ENCODE peak calls at places on chromosomes 7 and 10, in four cellular contexts. One of them, this sample, is unnamed.

GRCh38 chr7:27168265-27168947 is 3.1 kb upstream of the HOXA9 start:
- DNase-seq in lower leg skin: peak
- DNase-seq in CD8-positive, alpha-beta T cell: no peak
- DNase-seq in astrocyte of the spinal cord: no peak
- DNase-seq in this sample: no peak

GRCh38 chr7:63067897-63068585 is 930.6 kb upstream of the ZNF722 start:
- DNase-seq in astrocyte of the spinal cord: no peak
- DNase-seq in CD8-positive, alpha-beta T cell: no peak
- DNase-seq in lower leg skin: no peak
- DNase-seq in this sample: no peak

GRCh38 chr10:13219685-13220670 is 14.2 kb downstream of the UCMA start:
- DNase-seq in CD8-positive, alpha-beta T cell: no peak
- DNase-seq in astrocyte of the spinal cord: peak
- DNase-seq in lower leg skin: peak
- DNase-seq in this sample: no peak

GRCh38 chr7:48887500-48887899 is 36.8 kb upstream of the CDC14C start:
- DNase-seq in lower leg skin: no peak
- DNase-seq in astrocyte of the spinal cord: peak
- DNase-seq in CD8-positive, alpha-beta T cell: no peak
- DNase-seq in this sample: no peak

GRCh38 chr10:6185039-6185716 is 17.6 kb upstream of the PFKFB3 start:
- DNase-seq in CD8-positive, alpha-beta T cell: no peak
- DNase-seq in lower leg skin: no peak
- DNase-seq in astrocyte of the spinal cord: no peak
- DNase-seq in this sample: no peak

GRCh38 chr7:159152816-159153215 is 8.1 kb upstream of the VIPR2 start:
- DNase-seq in astrocyte of the spinal cord: no peak
- DNase-seq in CD8-positive, alpha-beta T cell: no peak
- DNase-seq in lower leg skin: no peak
- DNase-seq in this sample: no peak

GRCh38 chr10:125407000-125407502 is 246.7 kb upstream of the CTBP2 start:
- DNase-seq in astrocyte of the spinal cord: peak
- DNase-seq in lower leg skin: no peak
- DNase-seq in CD8-positive, alpha-beta T cell: no peak
- DNase-seq in this sample: no peak

GRCh38 chr7:46852795-46853194 is 729.1 kb downstream of the TNS3 start:
- DNase-seq in lower leg skin: no peak
- DNase-seq in CD8-positive, alpha-beta T cell: no peak
- DNase-seq in astrocyte of the spinal cord: no peak
- DNase-seq in this sample: no peak

GRCh38 chr10:128263891-128264688 is 137.9 kb upstream of the MKI67 start:
- DNase-seq in CD8-positive, alpha-beta T cell: peak
- DNase-seq in astrocyte of the spinal cord: peak
- DNase-seq in lower leg skin: peak
- DNase-seq in this sample: peak

GRCh38 chr7:38321515-38321944 is 48.1 kb upstream of the TARP start:
- DNase-seq in CD8-positive, alpha-beta T cell: no peak
- DNase-seq in lower leg skin: no peak
- DNase-seq in astrocyte of the spinal cord: peak
- DNase-seq in this sample: no peak

GRCh38 chr7:148806187-148806586 is 77.9 kb downstream of the EZH2 start:
- DNase-seq in lower leg skin: no peak
- DNase-seq in CD8-positive, alpha-beta T cell: no peak
- DNase-seq in astrocyte of the spinal cord: no peak
- DNase-seq in this sample: no peak

GRCh38 chr7:130154131-130154500 is 51.1 kb downstream of the TMEM209 start:
- DNase-seq in CD8-positive, alpha-beta T cell: no peak
- DNase-seq in astrocyte of the spinal cord: no peak
- DNase-seq in lower leg skin: no peak
- DNase-seq in this sample: no peak

GRCh38 chr7:85614684-85615083 is 427.8 kb upstream of the SEMA3D start:
- DNase-seq in CD8-positive, alpha-beta T cell: no peak
- DNase-seq in astrocyte of the spinal cord: no peak
- DNase-seq in lower leg skin: peak
- DNase-seq in this sample: no peak

GRCh38 chr10:92493362-92493761 is 80.5 kb downstream of the IDE start:
- DNase-seq in lower leg skin: no peak
- DNase-seq in CD8-positive, alpha-beta T cell: no peak
- DNase-seq in astrocyte of the spinal cord: no peak
- DNase-seq in this sample: no peak

GRCh38 chr7:106944035-106944665 is 79.1 kb downstream of the PIK3CG start:
- DNase-seq in astrocyte of the spinal cord: no peak
- DNase-seq in lower leg skin: no peak
- DNase-seq in CD8-positive, alpha-beta T cell: no peak
- DNase-seq in this sample: no peak

GRCh38 chr7:112930787-112931186 is 140.6 kb upstream of the TMEM168 start:
- DNase-seq in lower leg skin: no peak
- DNase-seq in astrocyte of the spinal cord: peak
- DNase-seq in CD8-positive, alpha-beta T cell: no peak
- DNase-seq in this sample: no peak

GRCh38 chr7:67821116-67821515 is 824.5 kb downstream of the TYW1 start:
- DNase-seq in lower leg skin: peak
- DNase-seq in CD8-positive, alpha-beta T cell: no peak
- DNase-seq in astrocyte of the spinal cord: peak
- DNase-seq in this sample: no peak

GRCh38 chr7:114269714-114270113 is 144.9 kb upstream of the FOXP2 start:
- DNase-seq in CD8-positive, alpha-beta T cell: no peak
- DNase-seq in astrocyte of the spinal cord: no peak
- DNase-seq in lower leg skin: no peak
- DNase-seq in this sample: no peak

GRCh38 chr7:1197997-1198632 is 34.6 kb upstream of the UNCX start:
- DNase-seq in lower leg skin: no peak
- DNase-seq in CD8-positive, alpha-beta T cell: no peak
- DNase-seq in astrocyte of the spinal cord: peak
- DNase-seq in this sample: no peak

GRCh38 chr7:114008696-114009095 is 89.9 kb upstream of the PPP1R3A start:
- DNase-seq in lower leg skin: no peak
- DNase-seq in CD8-positive, alpha-beta T cell: no peak
- DNase-seq in astrocyte of the spinal cord: no peak
- DNase-seq in this sample: no peak

GRCh38 chr10:28382520-28383269 is 79.8 kb upstream of the MPP7 start:
- DNase-seq in lower leg skin: no peak
- DNase-seq in CD8-positive, alpha-beta T cell: no peak
- DNase-seq in astrocyte of the spinal cord: no peak
- DNase-seq in this sample: no peak

GRCh38 chr7:28165971-28166955 is 14.3 kb downstream of the JAZF1 start:
- DNase-seq in lower leg skin: no peak
- DNase-seq in CD8-positive, alpha-beta T cell: no peak
- DNase-seq in astrocyte of the spinal cord: peak
- DNase-seq in this sample: no peak

GRCh38 chr7:92790987-92791386 is 45.4 kb downstream of the CDK6 start:
- DNase-seq in lower leg skin: no peak
- DNase-seq in CD8-positive, alpha-beta T cell: no peak
- DNase-seq in astrocyte of the spinal cord: peak
- DNase-seq in this sample: no peak

GRCh38 chr7:40700653-40701475 is 566.1 kb downstream of the SUGCT start:
- DNase-seq in CD8-positive, alpha-beta T cell: no peak
- DNase-seq in lower leg skin: no peak
- DNase-seq in astrocyte of the spinal cord: peak
- DNase-seq in this sample: no peak

GRCh38 chr10:96814264-96814663 is 17.8 kb upstream of the LCOR start:
- DNase-seq in astrocyte of the spinal cord: peak
- DNase-seq in CD8-positive, alpha-beta T cell: no peak
- DNase-seq in lower leg skin: no peak
- DNase-seq in this sample: no peak

GRCh38 chr7:119594956-119595355 is 678.0 kb upstream of the KCND2 start:
- DNase-seq in lower leg skin: no peak
- DNase-seq in CD8-positive, alpha-beta T cell: no peak
- DNase-seq in astrocyte of the spinal cord: no peak
- DNase-seq in this sample: no peak

GRCh38 chr7:152351168-152351567 is 84.6 kb downstream of the KMT2C start:
- DNase-seq in lower leg skin: no peak
- DNase-seq in CD8-positive, alpha-beta T cell: no peak
- DNase-seq in astrocyte of the spinal cord: no peak
- DNase-seq in this sample: no peak

GRCh38 chr10:14815681-14816080 is 22.2 kb downstream of the CDNF start:
- DNase-seq in CD8-positive, alpha-beta T cell: no peak
- DNase-seq in astrocyte of the spinal cord: no peak
- DNase-seq in lower leg skin: no peak
- DNase-seq in this sample: no peak

GRCh38 chr10:11224792-11225448 is 207.2 kb downstream of the CELF2 start:
- DNase-seq in CD8-positive, alpha-beta T cell: no peak
- DNase-seq in astrocyte of the spinal cord: no peak
- DNase-seq in lower leg skin: no peak
- DNase-seq in this sample: no peak

DNA sequence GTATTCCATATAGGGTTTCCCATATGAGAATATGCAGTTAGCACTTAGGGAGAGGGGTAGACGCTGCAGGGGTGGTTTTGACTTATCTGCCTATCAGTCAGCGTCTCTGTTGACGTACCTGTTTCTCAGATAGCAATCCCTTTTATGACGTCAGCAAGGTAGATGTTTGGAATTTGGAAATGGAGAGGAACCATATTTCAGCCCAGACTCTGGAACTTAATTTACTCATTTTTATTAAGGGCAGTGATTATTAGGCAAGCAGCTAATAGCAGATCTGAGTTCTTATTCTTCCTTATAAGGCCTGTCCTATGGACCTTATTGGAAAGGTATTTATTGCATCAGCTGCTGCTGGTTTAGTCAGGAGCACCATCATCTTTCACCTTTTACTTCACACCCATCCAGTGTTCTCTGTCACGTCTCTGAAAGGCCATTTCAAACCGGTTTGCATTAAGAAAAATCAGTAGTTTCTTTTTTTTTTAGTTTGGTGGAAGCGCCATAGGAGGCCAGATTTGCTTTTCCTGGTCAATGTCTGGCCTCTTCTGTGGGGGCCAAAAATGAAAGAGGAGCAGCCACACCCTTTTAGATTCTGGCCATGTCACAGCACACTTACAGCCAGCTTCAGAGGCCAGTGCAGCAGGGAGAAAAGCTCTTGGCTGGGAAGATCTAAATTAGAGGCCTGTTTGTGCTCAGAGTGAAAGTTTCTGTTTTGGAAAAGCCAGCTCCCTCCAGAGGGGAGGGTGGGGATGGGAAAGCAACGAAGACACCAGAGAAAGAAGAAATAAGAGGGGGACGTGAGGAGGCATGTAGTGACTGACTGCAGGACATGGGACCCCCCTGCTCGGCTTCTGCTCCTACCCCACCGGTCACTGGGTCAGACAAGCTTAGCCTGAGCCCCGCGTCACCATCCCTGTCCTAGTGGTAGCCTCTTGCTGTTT is 146.3 kb downstream of the TCF7L2 start:
- DNase-seq in lower leg skin: peak
- DNase-seq in astrocyte of the spinal cord: no peak
- DNase-seq in CD8-positive, alpha-beta T cell: no peak
- DNase-seq in this sample: no peak
- TF ChIP-seq CTCF in lower leg skin: no peak
- TF ChIP-seq CTCF in astrocyte of the spinal cord: peak
- TF ChIP-seq CTCF in CD8-positive, alpha-beta T cell: no peak
- TF ChIP-seq CTCF in this sample: no peak

DNA sequence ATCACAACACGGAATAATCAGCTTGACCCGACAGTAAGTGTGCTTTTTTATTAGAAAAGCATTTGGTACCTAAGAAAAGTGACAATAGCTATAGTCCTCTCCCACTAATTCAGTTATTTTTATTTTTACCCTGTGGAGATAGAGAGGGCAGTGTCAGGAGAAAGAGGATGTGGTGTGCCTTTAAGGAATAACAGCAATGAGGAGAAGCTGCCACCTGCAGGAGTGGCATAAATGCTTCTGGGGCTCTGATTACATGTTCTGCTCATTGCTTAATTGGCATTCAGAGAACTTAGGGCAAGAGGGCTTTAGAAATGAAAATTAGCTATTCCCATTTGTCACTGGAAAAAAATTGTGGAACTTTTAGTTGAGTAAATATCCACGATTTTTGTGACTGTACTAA is 60.1 kb downstream of the DENND11 start:
- DNase-seq in CD8-positive, alpha-beta T cell: no peak
- DNase-seq in lower leg skin: no peak
- DNase-seq in astrocyte of the spinal cord: no peak
- DNase-seq in this sample: no peak
- TF ChIP-seq CTCF in CD8-positive, alpha-beta T cell: no peak
- TF ChIP-seq CTCF in lower leg skin: no peak
- TF ChIP-seq CTCF in astrocyte of the spinal cord: peak
- TF ChIP-seq CTCF in this sample: peak

GRCh38 chr10:53786236-53786635 is 1013.7 kb upstream of the MBL2 start:
- DNase-seq in astrocyte of the spinal cord: no peak
- DNase-seq in CD8-positive, alpha-beta T cell: no peak
- DNase-seq in lower leg skin: no peak
- DNase-seq in this sample: no peak
- TF ChIP-seq CTCF in astrocyte of the spinal cord: no peak
- TF ChIP-seq CTCF in CD8-positive, alpha-beta T cell: no peak
- TF ChIP-seq CTCF in lower leg skin: no peak
- TF ChIP-seq CTCF in this sample: peak

GRCh38 chr10:117752103-117752502 is 209.6 kb downstream of the EMX2 start:
- DNase-seq in lower leg skin: no peak
- DNase-seq in CD8-positive, alpha-beta T cell: no peak
- DNase-seq in astrocyte of the spinal cord: no peak
- DNase-seq in this sample: no peak
- TF ChIP-seq CTCF in lower leg skin: no peak
- TF ChIP-seq CTCF in CD8-positive, alpha-beta T cell: no peak
- TF ChIP-seq CTCF in astrocyte of the spinal cord: no peak
- TF ChIP-seq CTCF in this sample: no peak

GRCh38 chr7:78749052-78749746 is 704.3 kb downstream of the MAGI2 start:
- DNase-seq in astrocyte of the spinal cord: no peak
- DNase-seq in CD8-positive, alpha-beta T cell: no peak
- DNase-seq in lower leg skin: no peak
- DNase-seq in this sample: no peak

GRCh38 chr7:78742694-78743093 is 710.8 kb downstream of the MAGI2 start:
- DNase-seq in lower leg skin: no peak
- DNase-seq in astrocyte of the spinal cord: no peak
- DNase-seq in CD8-positive, alpha-beta T cell: no peak
- DNase-seq in this sample: no peak

GRCh38 chr7:78747568-78747967 is 705.9 kb downstream of the MAGI2 start:
- DNase-seq in CD8-positive, alpha-beta T cell: no peak
- DNase-seq in astrocyte of the spinal cord: no peak
- DNase-seq in lower leg skin: no peak
- DNase-seq in this sample: no peak

GRCh38 chr7:78751253-78751652 is 702.2 kb downstream of the MAGI2 start:
- DNase-seq in lower leg skin: no peak
- DNase-seq in astrocyte of the spinal cord: no peak
- DNase-seq in CD8-positive, alpha-beta T cell: no peak
- DNase-seq in this sample: no peak

GRCh38 chr7:78746261-78746660 is 707.2 kb downstream of the MAGI2 start:
- DNase-seq in lower leg skin: no peak
- DNase-seq in astrocyte of the spinal cord: no peak
- DNase-seq in CD8-positive, alpha-beta T cell: no peak
- DNase-seq in this sample: no peak
- TF ChIP-seq CTCF in lower leg skin: no peak
- TF ChIP-seq CTCF in astrocyte of the spinal cord: no peak
- TF ChIP-seq CTCF in CD8-positive, alpha-beta T cell: no peak
- TF ChIP-seq CTCF in this sample: no peak

DNA sequence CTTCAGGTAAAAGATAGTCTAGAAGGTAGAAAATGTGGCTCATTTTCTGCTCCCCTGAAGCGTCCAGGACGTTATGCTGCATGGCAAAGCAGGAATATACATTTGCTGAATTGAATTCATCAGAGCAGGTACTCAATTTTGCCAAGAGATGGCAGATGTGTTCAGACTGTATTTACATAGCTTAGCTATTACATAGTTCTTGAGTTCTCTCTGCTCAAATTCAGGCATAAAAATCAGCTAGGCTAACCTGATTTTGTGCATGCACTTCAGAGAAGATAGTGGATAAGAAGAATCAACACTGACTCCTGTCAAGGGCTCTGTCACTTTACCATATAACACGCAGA is 209.2 kb upstream of the FAM3C start:
- DNase-seq in CD8-positive, alpha-beta T cell: no peak
- DNase-seq in lower leg skin: no peak
- DNase-seq in astrocyte of the spinal cord: peak
- DNase-seq in this sample: no peak
- TF ChIP-seq CTCF in CD8-positive, alpha-beta T cell: no peak
- TF ChIP-seq CTCF in lower leg skin: no peak
- TF ChIP-seq CTCF in astrocyte of the spinal cord: peak
- TF ChIP-seq CTCF in this sample: no peak

GRCh38 chr7:65037740-65038678 is 31.5 kb upstream of the ERV3-1 start:
- DNase-seq in lower leg skin: peak
- DNase-seq in astrocyte of the spinal cord: peak
- DNase-seq in CD8-positive, alpha-beta T cell: peak
- DNase-seq in this sample: peak
- TF ChIP-seq CTCF in lower leg skin: no peak
- TF ChIP-seq CTCF in astrocyte of the spinal cord: no peak
- TF ChIP-seq CTCF in CD8-positive, alpha-beta T cell: peak
- TF ChIP-seq CTCF in this sample: peak

This sample was measured in GM13977.